ENCODE peak calls at places on chromosome 12, in nine cellular contexts. I is AG04450, Q is esophagus squamous epithelium, Z is cerebellar nuclear complex, S is NCI-H524, E is SK-N-DZ, H is A549, B is NCI-H1092, M is left lung. K is an unnamed sample.

GRCh38 chr12:48956279-48957140 is 777 bp downstream of the ARF3 start:
- DNase-seq in Q (no peak), M (peak), B (no peak), Z (no peak), E (peak), S (peak), H (peak), I (peak), K (peak)

GRCh38 chr12:57619434-57620244 is 8.4 kb downstream of the ARHGEF25 start:
- DNase-seq in S (peak), Z (no peak), Q (no peak), E (no peak), I (no peak), M (no peak), H (no peak), B (no peak), K (no peak)

GRCh38 chr12:76220980-76221379 is 127.2 kb downstream of the BBS10 start:
- DNase-seq in B (no peak), S (no peak), Q (no peak), I (no peak), M (no peak), Z (no peak), H (no peak), E (no peak), K (no peak)

GRCh38 chr12:10673660-10674384 is at the start of gene STYK1:
- DNase-seq in E (peak), Q (no peak), S (peak), H (peak), I (no peak), M (peak), B (peak), Z (no peak), K (peak)

GRCh38 chr12:22658214-22658613 is 33.2 kb downstream of the ETNK1 start:
- DNase-seq in E (no peak), H (peak), I (peak), B (no peak), S (no peak), M (no peak), Z (no peak), Q (no peak), K (no peak)

GRCh38 chr12:77433799-77434198 is 368.4 kb upstream of the E2F7 start:
- DNase-seq in B (no peak), Z (no peak), Q (no peak), H (no peak), I (no peak), M (no peak), S (no peak), E (no peak), K (no peak)

GRCh38 chr12:120979220-120979861 is 998 bp downstream of the HNF1A start:
- DNase-seq in Z (no peak), M (no peak), H (no peak), E (no peak), I (no peak), Q (no peak), S (no peak), B (no peak), K (no peak)

GRCh38 chr12:124518051-124518932 is 49.1 kb downstream of the NCOR2 start:
- DNase-seq in Z (peak), H (peak), Q (peak), M (peak), E (peak), S (peak), I (peak), B (peak), K (peak)

GRCh38 chr12:57236925-57237652 is 7.6 kb downstream of the SHMT2 start:
- DNase-seq in B (no peak), E (no peak), I (no peak), M (no peak), H (no peak), Z (no peak), Q (no peak), S (no peak), K (peak)

GRCh38 chr12:81468206-81468605 is 290.9 kb downstream of the PPFIA2 start:
- DNase-seq in M (no peak), Q (no peak), S (peak), H (no peak), B (no peak), E (no peak), Z (no peak), I (no peak), K (no peak)

GRCh38 chr12:82870825-82871377 is 184.2 kb downstream of the TMTC2 start:
- DNase-seq in Z (no peak), I (no peak), M (no peak), E (no peak), B (no peak), H (no peak), Q (no peak), S (no peak), K (no peak)

K was measured in Right ventricle myocardium superior.